ENCODE peak calls at places on chromosomes 5 and 9, in six cellular contexts. V is tibial nerve, C is ureter, E is psoas muscle, B is Calu3, Q is lower lobe of right lung. X is an unnamed sample.

GRCh38 chr9:8268216-8268878 is 468.8 kb upstream of the DMAC1 start:
- DNase-seq in V (no peak), C (no peak), E (no peak), B (no peak), Q (no peak), X (no peak)

GRCh38 chr5:6545770-6546690 is 86.8 kb downstream of the NSUN2 start:
- DNase-seq in V (no peak), C (no peak), E (no peak), B (no peak), Q (no peak), X (no peak)

GRCh38 chr5:123157797-123158528 is 68.9 kb downstream of the PRDM6 start:
- DNase-seq in V (no peak), C (no peak), E (no peak), B (no peak), Q (no peak), X (no peak)

GRCh38 chr5:63923914-63924313 is 38.3 kb downstream of the HTR1A start:
- DNase-seq in V (no peak), C (no peak), E (no peak), B (peak), Q (no peak), X (no peak)

GRCh38 chr9:137945581-137945980 is 68.0 kb downstream of the CACNA1B start:
- DNase-seq in V (no peak), C (no peak), E (no peak), B (no peak), Q (no peak), X (no peak)

GRCh38 chr5:1885777-1886633 is 3.3 kb upstream of the IRX4 start:
- DNase-seq in V (no peak), C (no peak), E (no peak), B (no peak), Q (peak), X (no peak)

GRCh38 chr9:106069241-106069640 is 374.9 kb downstream of the TMEM38B start:
- DNase-seq in V (no peak), C (no peak), E (no peak), B (no peak), Q (no peak), X (no peak)

GRCh38 chr5:169242849-169243186 is 58.1 kb downstream of the SLIT3 start:
- DNase-seq in V (no peak), C (no peak), E (no peak), B (no peak), Q (no peak), X (no peak)

GRCh38 chr5:59656351-59657254 is 236.9 kb downstream of the PDE4D start:
- DNase-seq in V (no peak), C (no peak), E (no peak), B (no peak), Q (no peak), X (no peak)

GRCh38 chr9:114732842-114733241 is 50.9 kb upstream of the TEX48 start:
- DNase-seq in V (no peak), C (no peak), E (no peak), B (no peak), Q (no peak), X (no peak)

GRCh38 chr9:106305428-106306133 is 557.4 kb upstream of the ZNF462 start:
- DNase-seq in V (peak), C (no peak), E (no peak), B (no peak), Q (no peak), X (no peak)

GRCh38 chr5:133229931-133230664 is 178.3 kb downstream of the HSPA4 start:
- DNase-seq in V (no peak), C (no peak), E (no peak), B (no peak), Q (no peak), X (no peak)

GRCh38 chr5:167898361-167899042 is 392.9 kb upstream of the WWC1 start:
- DNase-seq in V (no peak), C (no peak), E (no peak), B (no peak), Q (no peak), X (no peak)

GRCh38 chr5:1351156-1351555 is 6.3 kb upstream of the CLPTM1L start:
- DNase-seq in V (no peak), C (no peak), E (no peak), B (no peak), Q (no peak), X (no peak)

GRCh38 chr5:135232958-135233357 is 166.1 kb downstream of the MACROH2A1 start:
- DNase-seq in V (no peak), C (no peak), E (peak), B (no peak), Q (no peak), X (no peak)

GRCh38 chr9:133051966-133052539 is 9.7 kb upstream of the CEL start:
- DNase-seq in V (no peak), C (no peak), E (no peak), B (no peak), Q (peak), X (no peak)

GRCh38 chr9:125889524-125890473 is 142.6 kb downstream of the PBX3 start:
- DNase-seq in V (peak), C (peak), E (peak), B (peak), Q (peak), X (no peak)

GRCh38 chr9:1709347-1709746 is 305.8 kb upstream of the SMARCA2 start:
- DNase-seq in V (no peak), C (no peak), E (no peak), B (no peak), Q (no peak), X (no peak)

GRCh38 chr5:169024426-169024825 is 276.5 kb downstream of the SLIT3 start:
- DNase-seq in V (no peak), C (no peak), E (no peak), B (no peak), Q (no peak), X (peak)

GRCh38 chr9:94918038-94918753 is 191.7 kb downstream of the AOPEP start:
- DNase-seq in V (no peak), C (no peak), E (no peak), B (no peak), Q (no peak), X (no peak)

GRCh38 chr9:94603259-94603776 is 9.7 kb upstream of the FBP2 start:
- DNase-seq in V (peak), C (peak), E (peak), B (peak), Q (peak), X (no peak)

GRCh38 chr9:37010180-37010579 is 23.9 kb downstream of the PAX5 start:
- DNase-seq in V (no peak), C (no peak), E (no peak), B (no peak), Q (no peak), X (no peak)